ENCODE peak calls at places on chromosome 9, in eight cellular contexts. L is RWPE2; S is fibroblast of lung; M is PC-3; Z is right cardiac atrium; D is psoas muscle; W is CD8-positive, alpha-beta memory T cell; Y is A673. H is an unnamed sample.

GRCh38 chr9:12604154-12604825 is 88.9 kb upstream of the TYRP1 start:
- DNase-seq in L (no peak), S (peak; percentile 53), M (peak; percentile 65), Z (no peak), D (no peak), W (no peak), Y (peak; percentile 47), H (no peak)

GRCh38 chr9:121700165-121700830 is 48.9 kb downstream of the DAB2IP start:
- DNase-seq in L (peak; percentile 95), S (peak; percentile 35), M (peak; percentile 55), Z (peak; percentile 51), D (peak; percentile 66), W (no peak), Y (no peak), H (no peak)

GRCh38 chr9:16664211-16664610 is 206.3 kb downstream of the BNC2 start:
- DNase-seq in L (no peak), S (peak; percentile 60), M (no peak), Z (no peak), D (no peak), W (no peak), Y (no peak), H (no peak)

GRCh38 chr9:98083059-98083458 is 26.5 kb downstream of the NANS start:
- DNase-seq in L (no peak), S (no peak), M (no peak), Z (no peak), D (no peak), W (no peak), Y (no peak), H (no peak)

GRCh38 chr9:134488901-134489280 is 152.7 kb upstream of the COL5A1 start:
- DNase-seq in L (no peak), S (no peak), M (no peak), Z (no peak), D (no peak), W (no peak), Y (no peak), H (no peak)

GRCh38 chr9:63817622-63818518 is 1467.1 kb downstream of the FOXD4L5 start:
- DNase-seq in L (peak; percentile 92), S (peak; percentile 18), M (no peak), Z (peak; percentile 39), D (peak; percentile 43), W (peak; percentile 85), Y (peak; percentile 10), H (peak; percentile 72)

GRCh38 chr9:38067892-38068615 is 973 bp downstream of the SHB start:
- DNase-seq in L (no peak), S (no peak), M (no peak), Z (no peak), D (peak; percentile 31), W (no peak), Y (no peak), H (peak; percentile 90)

GRCh38 chr9:21402387-21403247 is 6.3 kb upstream of the IFNA8 start:
- DNase-seq in L (no peak), S (no peak), M (no peak), Z (no peak), D (peak; percentile 30), W (no peak), Y (no peak), H (no peak)

GRCh38 chr9:131407717-131408195 is 13.9 kb downstream of the PRRC2B start:
- DNase-seq in L (no peak), S (peak; percentile 68), M (no peak), Z (peak; percentile 44), D (peak; percentile 32), W (peak; percentile 75), Y (peak; percentile 41), H (peak; percentile 77)

GRCh38 chr9:122498883-122499288 is 11.7 kb upstream of the OR1J2 start:
- DNase-seq in L (no peak), S (peak; percentile 16), M (peak; percentile 66), Z (peak; percentile 9), D (no peak), W (no peak), Y (peak; percentile 76), H (no peak)

GRCh38 chr9:131214931-131215330 is 61.4 kb downstream of the FAM78A start:
- DNase-seq in L (no peak), S (peak; percentile 10), M (no peak), Z (no peak), D (no peak), W (no peak), Y (no peak), H (no peak)

GRCh38 chr9:112000743-112001142 is 104.1 kb downstream of the UGCG start:
- DNase-seq in L (no peak), S (no peak), M (no peak), Z (no peak), D (no peak), W (no peak), Y (no peak), H (no peak)

GRCh38 chr9:4742246-4742645 is 1.2 kb upstream of the AK3 start:
- DNase-seq in L (no peak), S (no peak), M (peak; percentile 24), Z (no peak), D (no peak), W (no peak), Y (no peak), H (no peak)

GRCh38 chr9:94110821-94111252 is 26.6 kb downstream of the PTPDC1 start:
- DNase-seq in L (no peak), S (peak; percentile 94), M (no peak), Z (no peak), D (no peak), W (no peak), Y (no peak), H (no peak)

GRCh38 chr9:94111446-94111845 is 27.2 kb downstream of the PTPDC1 start:
- DNase-seq in L (no peak), S (no peak), M (no peak), Z (no peak), D (no peak), W (no peak), Y (no peak), H (no peak)

GRCh38 chr9:94108584-94108983 is 24.3 kb downstream of the PTPDC1 start:
- DNase-seq in L (no peak), S (peak; percentile 25), M (no peak), Z (peak; percentile 52), D (peak; percentile 36), W (no peak), Y (no peak), H (no peak)

GRCh38 chr9:94112716-94113465 is 28.6 kb downstream of the PTPDC1 start:
- DNase-seq in L (no peak), S (peak; percentile 60), M (no peak), Z (no peak), D (no peak), W (no peak), Y (no peak), H (no peak)
- H3K4me1 ChIP-seq in L (peaks cover 13% of the 10 kb centered on the region), S (no peaks in the 10 kb centered on the region), M (no peaks in the 10 kb centered on the region), Z (no peaks in the 10 kb centered on the region), D (peaks cover 12% of the 10 kb centered on the region), W (no peaks in the 10 kb centered on the region), Y (no peaks in the 10 kb centered on the region), H (no peaks in the 10 kb centered on the region)

GRCh38 chr9:87016681-87017080 is 69.4 kb upstream of the GAS1 start:
- DNase-seq in L (no peak), S (no peak), M (no peak), Z (no peak), D (no peak), W (no peak), Y (no peak), H (no peak)
- H3K4me1 ChIP-seq in L (peaks cover 3% of the 10 kb centered on the region), S (no peaks in the 10 kb centered on the region), M (no peaks in the 10 kb centered on the region), Z (no peaks in the 10 kb centered on the region), D (no peaks in the 10 kb centered on the region), W (no peaks in the 10 kb centered on the region), Y (no peaks in the 10 kb centered on the region), H (no peaks in the 10 kb centered on the region)

GRCh38 chr9:135889564-135890189 is 17.7 kb downstream of the CAMSAP1 start:
- DNase-seq in L (no peak), S (no peak), M (no peak), Z (no peak), D (no peak), W (no peak), Y (no peak), H (no peak)

GRCh38 chr9:135890190-135890861 is 17.0 kb downstream of the CAMSAP1 start:
- DNase-seq in L (no peak), S (no peak), M (no peak), Z (no peak), D (no peak), W (no peak), Y (no peak), H (no peak)

GRCh38 chr9:135888766-135889394 is 18.5 kb downstream of the CAMSAP1 start:
- DNase-seq in L (no peak), S (no peak), M (no peak), Z (no peak), D (no peak), W (no peak), Y (no peak), H (no peak)

GRCh38 chr9:135893104-135893503 is 14.2 kb downstream of the CAMSAP1 start:
- DNase-seq in L (no peak), S (no peak), M (no peak), Z (no peak), D (no peak), W (no peak), Y (no peak), H (no peak)

GRCh38 chr9:135890896-135891631 is 16.3 kb downstream of the CAMSAP1 start:
- DNase-seq in L (no peak), S (no peak), M (no peak), Z (no peak), D (no peak), W (no peak), Y (no peak), H (no peak)
- H3K4me1 ChIP-seq in L (peaks cover 46% of the 10 kb centered on the region), S (peaks cover 10% of the 10 kb centered on the region), M (no peaks in the 10 kb centered on the region), Z (peaks cover 32% of the 10 kb centered on the region), D (peaks cover 60% of the 10 kb centered on the region), W (peaks cover 44% of the 10 kb centered on the region), Y (peaks cover 45% of the 10 kb centered on the region), H (peaks cover 49% of the 10 kb centered on the region)

DNA sequence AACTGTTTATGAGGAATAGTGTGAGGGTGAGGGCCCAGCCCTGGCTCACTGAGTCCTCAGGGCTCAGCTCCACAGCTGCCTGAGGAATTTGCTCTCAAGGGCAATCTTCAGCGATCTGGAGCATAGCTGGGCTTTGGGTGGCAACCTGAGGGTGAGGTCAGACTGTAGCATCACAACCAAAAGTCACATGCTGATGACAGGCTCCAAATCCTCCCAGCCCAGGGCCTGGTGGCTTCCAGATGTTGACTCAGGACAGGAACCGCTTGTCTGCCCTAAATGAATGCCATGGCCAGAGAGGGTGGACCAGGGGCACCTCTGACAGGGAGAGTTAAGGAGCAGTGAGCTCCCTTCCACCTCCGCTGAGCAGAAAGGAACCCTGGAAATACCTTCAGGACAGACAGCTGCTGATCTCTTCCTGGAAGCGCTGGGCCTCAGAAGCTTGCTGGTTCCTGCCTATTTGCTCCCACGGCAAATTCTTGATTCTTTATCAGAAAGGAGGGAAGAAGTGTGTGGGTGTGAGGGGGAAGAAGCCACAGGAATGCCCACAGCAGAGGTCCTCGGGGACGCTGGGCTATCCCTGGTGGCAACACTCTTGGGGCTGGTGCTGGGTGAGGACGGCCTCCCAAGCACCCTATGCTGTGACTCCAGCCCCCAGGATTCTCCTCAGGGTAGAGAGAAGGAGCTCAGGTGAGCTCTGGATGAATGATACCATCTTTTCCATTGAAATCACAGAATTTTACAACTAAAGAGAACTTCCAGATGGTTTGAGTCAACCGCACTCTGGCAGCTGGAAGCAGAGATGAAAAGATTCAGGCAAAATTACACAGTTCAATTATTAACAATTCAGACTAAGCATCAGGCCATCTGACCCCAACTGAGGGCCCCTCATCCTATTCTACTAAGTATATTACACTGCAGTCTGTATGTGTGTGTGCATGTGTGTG is 13.8 kb upstream of the CTSL start:
- DNase-seq in L (no peak), S (peak; percentile 76), M (no peak), Z (no peak), D (peak; percentile 30), W (no peak), Y (peak; percentile 44), H (peak; percentile 55)
- H3K4me1 ChIP-seq in L (peaks cover 11% of the 10 kb centered on the region), S (peaks cover 24% of the 10 kb centered on the region), M (peaks cover 34% of the 10 kb centered on the region), Z (peaks cover 5% of the 10 kb centered on the region), D (peaks cover 13% of the 10 kb centered on the region), W (peaks cover 29% of the 10 kb centered on the region), Y (peaks cover 44% of the 10 kb centered on the region), H (peaks cover 17% of the 10 kb centered on the region)